ENCODE peak calls at places on chromosome 7, in six cellular contexts. G is PC-3, C is HCT116, H is PC-9, E is hepatocyte, Y is DND-41. D is an unnamed sample.

GRCh38 chr7:105198223-105198622 is 184.2 kb downstream of the KMT2E start:
- DNase-seq in G (peak), C (no peak), H (no peak), E (peak), Y (no peak), D (peak)

GRCh38 chr7:144019457-144019856 is 19.3 kb downstream of the OR6B1 start:
- DNase-seq in G (peak), C (no peak), H (peak), E (peak), Y (no peak), D (peak)

GRCh38 chr7:34488766-34489165 is 169.3 kb upstream of the NPSR1 start:
- DNase-seq in G (no peak), C (no peak), H (no peak), E (no peak), Y (no peak), D (no peak)

GRCh38 chr7:123537026-123537642 is 2.7 kb upstream of the IQUB start:
- DNase-seq in G (peak), C (no peak), H (no peak), E (peak), Y (no peak), D (peak)

GRCh38 chr7:77458786-77459185 is 42.6 kb upstream of the GSAP start:
- DNase-seq in G (no peak), C (no peak), H (no peak), E (no peak), Y (no peak), D (no peak)

GRCh38 chr7:41048771-41049170 is 654.1 kb downstream of the INHBA start:
- DNase-seq in G (no peak), C (no peak), H (no peak), E (no peak), Y (no peak), D (no peak)

GRCh38 chr7:106056513-106057203 is 55.5 kb downstream of the SYPL1 start:
- DNase-seq in G (peak), C (peak), H (peak), E (peak), Y (peak), D (peak)

GRCh38 chr7:35691827-35692307 is 3.1 kb downstream of the HERPUD2 start:
- DNase-seq in G (peak), C (no peak), H (no peak), E (peak), Y (peak), D (no peak)

GRCh38 chr7:78578701-78579100 is 780.1 kb downstream of the PHTF2 start:
- DNase-seq in G (no peak), C (no peak), H (no peak), E (no peak), Y (no peak), D (no peak)

GRCh38 chr7:31692451-31692850 is 5.4 kb downstream of the PPP1R17 start:
- DNase-seq in G (no peak), C (no peak), H (no peak), E (no peak), Y (no peak), D (no peak)

GRCh38 chr7:36639826-36640225 is 84.5 kb downstream of the AOAH start:
- DNase-seq in G (no peak), C (no peak), H (no peak), E (no peak), Y (peak), D (no peak)

GRCh38 chr7:151850484-151851159 is 26.3 kb downstream of the PRKAG2 start:
- DNase-seq in G (no peak), C (no peak), H (no peak), E (no peak), Y (no peak), D (no peak)

GRCh38 chr7:1520574-1521234 is 9.8 kb upstream of the MAFK start:
- DNase-seq in G (peak), C (peak), H (peak), E (peak), Y (no peak), D (peak)

GRCh38 chr7:153084283-153084682 is 324.7 kb downstream of the ACTR3B start:
- DNase-seq in G (no peak), C (no peak), H (no peak), E (no peak), Y (no peak), D (no peak)

GRCh38 chr7:125033506-125033905 is 103.9 kb upstream of the POT1 start:
- DNase-seq in G (no peak), C (no peak), H (no peak), E (no peak), Y (no peak), D (no peak)

DNA sequence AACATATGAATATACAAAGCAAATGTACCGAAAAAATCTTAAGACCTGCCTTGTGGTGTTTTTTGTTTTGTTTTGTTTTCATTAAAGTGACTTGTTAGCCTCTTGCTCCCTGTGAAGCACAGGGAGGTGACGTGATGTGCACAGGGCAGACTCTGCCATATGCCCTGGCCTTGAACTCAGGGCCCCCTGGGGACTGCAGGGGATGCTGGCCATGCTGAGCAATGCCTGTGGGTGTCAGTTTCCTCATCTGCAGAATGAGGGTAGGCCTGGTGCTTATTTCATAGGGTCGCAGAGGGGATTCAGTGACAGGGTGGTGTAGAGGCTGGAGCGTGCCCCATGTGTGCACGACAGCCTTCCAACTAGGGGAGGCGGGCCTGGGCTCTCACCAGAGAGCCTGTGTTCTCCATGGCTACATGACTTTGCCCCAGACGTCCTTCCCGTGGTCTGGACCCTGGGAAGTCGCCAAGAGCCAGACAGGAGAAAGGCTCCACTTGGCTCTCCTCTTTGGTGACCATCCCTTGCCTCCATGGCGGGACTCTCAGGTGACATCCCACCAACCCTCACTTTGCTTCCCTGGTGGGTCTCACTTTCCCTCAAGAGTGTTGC is 14.5 kb downstream of the EGFR start:
- DNase-seq in G (no peak), C (no peak), H (no peak), E (no peak), Y (no peak), D (no peak)
- H3K4me3 ChIP-seq in G (no peak), C (no peak), H (no peak), E (no peak), Y (no peak), D (no peak)

DNA sequence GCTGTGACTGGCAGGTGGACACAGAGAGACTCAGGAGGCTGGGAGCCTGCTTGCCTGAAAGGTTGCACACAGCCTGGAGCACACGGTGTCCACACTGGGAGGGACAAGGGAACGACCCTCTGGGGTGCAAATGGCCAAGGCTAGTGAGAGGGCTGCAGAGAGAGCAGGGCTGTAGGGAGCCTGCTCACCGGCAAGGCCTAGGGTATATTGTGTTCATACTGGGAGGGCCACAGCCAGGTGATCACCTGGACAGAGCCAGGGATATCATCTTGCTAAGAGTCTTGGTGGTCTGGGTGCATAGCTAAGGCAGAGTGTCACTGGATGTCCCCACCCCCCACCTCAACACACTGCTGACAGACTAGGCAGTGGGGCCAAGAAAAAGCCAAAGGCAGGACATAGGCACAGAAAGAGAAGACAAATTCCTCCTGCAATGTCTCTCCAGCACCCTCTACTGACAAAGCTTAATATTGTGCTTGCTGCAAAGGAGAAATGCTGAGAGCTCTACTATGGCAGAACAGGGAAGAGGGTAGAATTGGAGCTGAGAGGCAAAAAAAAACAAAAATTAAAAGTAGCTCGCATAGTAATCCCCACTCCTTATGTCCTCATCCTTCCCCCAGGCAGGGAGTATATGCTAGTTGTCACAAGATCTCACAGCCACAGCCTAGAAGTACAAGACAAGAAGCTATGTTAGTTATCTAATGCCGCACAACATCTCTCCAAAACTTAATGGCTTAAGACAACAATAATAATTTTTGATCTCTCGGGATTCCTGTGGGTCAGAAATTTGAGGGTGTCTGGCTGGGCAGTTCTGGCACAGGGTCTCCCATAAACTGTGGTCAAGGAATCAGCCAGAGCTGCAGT is 40.0 kb downstream of the CPVL start:
- DNase-seq in G (peak), C (peak), H (peak), E (peak), Y (peak), D (peak)
- H2AFZ ChIP-seq in G (no peak), C (no peak), H (no peak), E (no peak), Y (no peak), D (no peak)

DNA sequence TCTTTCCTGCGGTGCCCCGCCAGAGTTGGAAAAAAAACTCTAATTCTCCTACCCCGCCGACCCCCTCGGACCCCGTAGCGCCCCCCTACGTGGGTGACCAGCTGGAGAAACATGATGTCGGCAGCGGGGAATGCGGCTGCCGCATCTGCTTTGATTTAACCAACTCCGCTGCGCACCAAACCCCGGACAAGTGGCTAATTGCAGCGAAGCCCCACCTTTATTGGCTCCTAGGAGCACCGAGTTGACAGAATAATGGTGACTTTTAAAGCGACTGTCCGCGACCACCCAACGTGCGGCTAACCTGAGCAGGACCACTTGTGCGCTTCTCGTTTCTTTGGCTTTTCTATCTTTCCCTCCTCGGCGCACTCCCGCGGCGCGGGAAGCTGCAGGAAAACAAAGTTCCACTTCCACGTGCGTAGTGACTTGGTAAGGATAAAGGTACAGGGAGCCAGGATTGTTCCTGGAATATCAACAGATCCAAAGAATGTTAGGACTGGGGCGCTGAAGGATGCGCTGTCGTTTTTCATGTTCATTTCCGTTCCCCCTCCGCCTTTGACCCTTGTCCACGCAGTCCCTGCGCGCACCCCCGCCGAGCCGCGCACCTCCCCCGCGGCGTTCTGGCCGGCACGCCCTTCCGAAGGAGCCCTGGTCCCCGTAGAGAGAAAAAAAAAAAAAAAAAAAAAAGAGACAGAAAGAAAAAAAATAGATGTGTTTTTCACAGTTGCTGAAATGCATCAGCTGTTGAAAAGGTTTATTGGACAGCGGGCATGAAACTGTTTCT is 1.4 kb downstream of the WNT16 start:
- DNase-seq in G (no peak), C (no peak), H (no peak), E (no peak), Y (no peak), D (no peak)
- H3K4me3 ChIP-seq in G (no peak), C (peak), H (peak), E (peak), Y (no peak), D (no peak)

GRCh38 chr7:101172854-101173751 is 7.0 kb downstream of the NAT16 start:
- DNase-seq in G (peak), C (no peak), H (peak), E (peak), Y (no peak), D (peak)
- H2AFZ ChIP-seq in G (peak), C (no peak), H (peak), E (no peak), Y (no peak), D (no peak)

GRCh38 chr7:84294391-84294790 is 99.8 kb upstream of the SEMA3A start:
- DNase-seq in G (no peak), C (no peak), H (no peak), E (no peak), Y (no peak), D (no peak)
- H3K4me3 ChIP-seq in G (no peak), C (no peak), H (no peak), E (no peak), Y (no peak), D (no peak)

DNA sequence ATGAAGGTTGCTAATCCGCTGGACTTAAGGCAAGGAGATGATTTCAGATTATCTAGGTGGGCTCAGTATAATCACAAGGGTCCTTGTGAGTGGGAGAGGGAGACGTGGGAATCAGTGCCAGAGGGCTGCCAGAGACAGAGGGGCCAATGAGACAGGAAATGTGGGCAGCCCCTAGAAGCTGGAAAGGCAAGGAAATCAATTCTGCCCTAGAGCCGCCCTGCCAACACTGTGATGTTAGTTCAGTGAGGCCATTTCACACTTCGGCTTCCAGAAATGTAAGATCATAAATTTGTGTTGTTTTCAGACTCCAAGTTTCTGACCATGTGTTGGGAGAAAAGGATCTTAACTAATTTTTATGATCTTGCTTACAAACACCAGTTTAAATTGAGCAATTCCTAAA is 3.6 kb upstream of the GPNMB start:
- DNase-seq in G (no peak), C (no peak), H (no peak), E (no peak), Y (no peak), D (no peak)
- H2AFZ ChIP-seq in G (no peak), C (no peak), H (no peak), E (no peak), Y (no peak), D (no peak)